ENCODE peak calls at places on chromosome 17, in seven cellular contexts. One of them, this sample, is unnamed.

GRCh38 chr17:2238432-2239169 is 65.0 kb downstream of the SMG6 start:
- DNase-seq in H1: no peak
- DNase-seq in K562: no peak
- DNase-seq in SK-N-SH: no peak
- DNase-seq in GM12878: peak; percentile 86
- DNase-seq in GM12892: peak; percentile 36
- DNase-seq in HepG2: no peak
- DNase-seq in this sample: no peak

GRCh38 chr17:53217311-53217710 is 605.4 kb upstream of the KIF2B start:
- DNase-seq in H1: no peak
- DNase-seq in K562: no peak
- DNase-seq in SK-N-SH: no peak
- DNase-seq in GM12878: no peak
- DNase-seq in GM12892: no peak
- DNase-seq in HepG2: no peak
- DNase-seq in this sample: no peak

GRCh38 chr17:37725601-37726146 is 19.2 kb downstream of the HNF1B start:
- DNase-seq in H1: no peak
- DNase-seq in K562: no peak
- DNase-seq in SK-N-SH: no peak
- DNase-seq in GM12878: no peak
- DNase-seq in GM12892: no peak
- DNase-seq in HepG2: no peak
- DNase-seq in this sample: no peak

GRCh38 chr17:38558751-38559024 is 47.1 kb downstream of the SRCIN1 start:
- DNase-seq in H1: no peak
- DNase-seq in K562: no peak
- DNase-seq in SK-N-SH: no peak
- DNase-seq in GM12878: no peak
- DNase-seq in GM12892: no peak
- DNase-seq in HepG2: no peak
- DNase-seq in this sample: no peak

GRCh38 chr17:20184191-20184590 is 175.0 kb downstream of the SPECC1 start:
- DNase-seq in H1: no peak
- DNase-seq in K562: no peak
- DNase-seq in SK-N-SH: no peak
- DNase-seq in GM12878: no peak
- DNase-seq in GM12892: no peak
- DNase-seq in HepG2: no peak
- DNase-seq in this sample: no peak

GRCh38 chr17:73343168-73343634 is 31.4 kb upstream of the CDC42EP4 start:
- DNase-seq in H1: peak; percentile 81
- DNase-seq in K562: no peak
- DNase-seq in SK-N-SH: peak; percentile 94
- DNase-seq in GM12878: no peak
- DNase-seq in GM12892: no peak
- DNase-seq in HepG2: no peak
- DNase-seq in this sample: no peak

GRCh38 chr17:53628011-53628410 is 194.7 kb upstream of the KIF2B start:
- DNase-seq in H1: no peak
- DNase-seq in K562: no peak
- DNase-seq in SK-N-SH: no peak
- DNase-seq in GM12878: no peak
- DNase-seq in GM12892: no peak
- DNase-seq in HepG2: no peak
- DNase-seq in this sample: no peak

GRCh38 chr17:48722924-48723554 is at the start of gene PRAC2:
- DNase-seq in H1: peak; percentile 77
- DNase-seq in K562: no peak
- DNase-seq in SK-N-SH: no peak
- DNase-seq in GM12878: no peak
- DNase-seq in GM12892: no peak
- DNase-seq in HepG2: no peak
- DNase-seq in this sample: no peak

GRCh38 chr17:17545031-17545820 is 46.3 kb downstream of the PEMT start:
- DNase-seq in H1: no peak
- DNase-seq in K562: no peak
- DNase-seq in SK-N-SH: no peak
- DNase-seq in GM12878: no peak
- DNase-seq in GM12892: no peak
- DNase-seq in HepG2: no peak
- DNase-seq in this sample: no peak

GRCh38 chr17:61313515-61314326 is 85.9 kb upstream of the TBX2 start:
- DNase-seq in H1: no peak
- DNase-seq in K562: no peak
- DNase-seq in SK-N-SH: no peak
- DNase-seq in GM12878: no peak
- DNase-seq in GM12892: no peak
- DNase-seq in HepG2: no peak
- DNase-seq in this sample: no peak

GRCh38 chr17:17485420-17485819 is 8.6 kb downstream of the MED9 start:
- DNase-seq in H1: no peak
- DNase-seq in K562: no peak
- DNase-seq in SK-N-SH: no peak
- DNase-seq in GM12878: no peak
- DNase-seq in GM12892: no peak
- DNase-seq in HepG2: no peak
- DNase-seq in this sample: no peak

GRCh38 chr17:15287533-15288267 is 22.6 kb upstream of the PMP22 start:
- DNase-seq in H1: no peak
- DNase-seq in K562: no peak
- DNase-seq in SK-N-SH: no peak
- DNase-seq in GM12878: no peak
- DNase-seq in GM12892: no peak
- DNase-seq in HepG2: no peak
- DNase-seq in this sample: no peak

DNA sequence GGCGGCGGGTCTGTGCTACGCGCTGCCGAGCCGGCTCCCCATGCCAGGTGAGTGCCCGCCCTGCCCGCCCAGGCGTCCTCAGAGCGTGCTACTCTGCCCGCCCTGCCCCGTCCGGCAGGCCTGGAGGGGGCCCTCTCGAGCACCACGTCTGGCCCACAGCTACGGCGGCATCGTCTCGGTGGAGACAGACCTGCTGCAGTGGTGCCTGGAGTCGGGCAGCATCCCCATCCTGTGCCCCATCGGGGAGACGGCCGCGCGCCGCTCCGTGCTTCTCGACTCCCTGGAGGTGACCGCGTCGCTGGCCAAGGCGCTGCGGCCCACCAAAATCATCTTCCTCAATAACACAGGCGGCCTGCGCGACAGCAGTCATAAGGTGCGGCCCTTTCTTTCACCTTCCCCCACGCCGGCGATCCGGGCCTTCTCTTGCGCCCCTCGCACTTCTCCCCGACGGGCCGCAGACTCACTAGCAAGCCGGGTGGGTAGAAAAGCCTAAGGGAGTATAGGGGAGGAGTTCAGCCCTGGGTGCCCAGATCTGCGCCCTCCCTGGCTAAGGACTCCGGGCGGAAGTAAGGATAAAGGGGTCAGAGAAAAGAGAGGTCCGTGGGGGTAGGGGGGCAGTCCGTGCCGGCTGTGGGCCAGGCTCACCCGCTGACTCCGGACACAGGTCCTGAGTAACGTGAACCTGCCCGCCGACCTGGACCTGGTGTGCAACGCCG is 1.6 kb downstream of the NAGS start:
- DNase-seq in H1: peak; percentile 83
- DNase-seq in K562: no peak
- DNase-seq in SK-N-SH: peak; percentile 77
- DNase-seq in GM12878: no peak
- DNase-seq in GM12892: peak; percentile 40
- DNase-seq in HepG2: no peak
- DNase-seq in this sample: peak; percentile 48
- TF ChIP-seq TAF1 in H1: peak; percentile 53
- TF ChIP-seq TAF1 in K562: no peak
- TF ChIP-seq TAF1 in SK-N-SH: no peak
- TF ChIP-seq TAF1 in GM12878: no peak
- TF ChIP-seq TAF1 in GM12892: no peak
- TF ChIP-seq TAF1 in HepG2: no peak
- TF ChIP-seq TAF1 in this sample: no peak

GRCh38 chr17:10109146-10109545 is 89.3 kb downstream of the GAS7 start:
- DNase-seq in H1: no peak
- DNase-seq in K562: no peak
- DNase-seq in SK-N-SH: no peak
- DNase-seq in GM12878: no peak
- DNase-seq in GM12892: no peak
- DNase-seq in HepG2: no peak
- DNase-seq in this sample: no peak
- TF ChIP-seq TAF1 in H1: no peak
- TF ChIP-seq TAF1 in K562: no peak
- TF ChIP-seq TAF1 in SK-N-SH: no peak
- TF ChIP-seq TAF1 in GM12878: no peak
- TF ChIP-seq TAF1 in GM12892: no peak
- TF ChIP-seq TAF1 in HepG2: no peak
- TF ChIP-seq TAF1 in this sample: no peak

GRCh38 chr17:82237083-82237745 is 8.4 kb downstream of the SLC16A3 start:
- DNase-seq in H1: peak; percentile 57
- DNase-seq in K562: no peak
- DNase-seq in SK-N-SH: no peak
- DNase-seq in GM12878: no peak
- DNase-seq in GM12892: no peak
- DNase-seq in HepG2: no peak
- DNase-seq in this sample: no peak
- TF ChIP-seq TAF1 in H1: no peak
- TF ChIP-seq TAF1 in K562: no peak
- TF ChIP-seq TAF1 in SK-N-SH: no peak
- TF ChIP-seq TAF1 in GM12878: no peak
- TF ChIP-seq TAF1 in GM12892: no peak
- TF ChIP-seq TAF1 in HepG2: no peak
- TF ChIP-seq TAF1 in this sample: no peak

GRCh38 chr17:155576-155975 is 18.2 kb downstream of the SCGB1C2 start:
- DNase-seq in H1: no peak
- DNase-seq in K562: no peak
- DNase-seq in SK-N-SH: no peak
- DNase-seq in GM12878: no peak
- DNase-seq in GM12892: no peak
- DNase-seq in HepG2: no peak
- DNase-seq in this sample: no peak
- TF ChIP-seq TAF1 in H1: no peak
- TF ChIP-seq TAF1 in K562: no peak
- TF ChIP-seq TAF1 in SK-N-SH: no peak
- TF ChIP-seq TAF1 in GM12878: no peak
- TF ChIP-seq TAF1 in GM12892: no peak
- TF ChIP-seq TAF1 in HepG2: no peak
- TF ChIP-seq TAF1 in this sample: no peak

GRCh38 chr17:77450742-77451270 is 310.0 kb downstream of the SEC14L1 start:
- DNase-seq in H1: no peak
- DNase-seq in K562: no peak
- DNase-seq in SK-N-SH: no peak
- DNase-seq in GM12878: no peak
- DNase-seq in GM12892: no peak
- DNase-seq in HepG2: peak; percentile 23
- DNase-seq in this sample: no peak

GRCh38 chr17:77449373-77449907 is 308.7 kb downstream of the SEC14L1 start:
- DNase-seq in H1: peak; percentile 48
- DNase-seq in K562: no peak
- DNase-seq in SK-N-SH: peak; percentile 38
- DNase-seq in GM12878: no peak
- DNase-seq in GM12892: no peak
- DNase-seq in HepG2: no peak
- DNase-seq in this sample: no peak

GRCh38 chr17:77451894-77452852 is 311.4 kb downstream of the SEC14L1 start:
- DNase-seq in H1: peak; percentile 69
- DNase-seq in K562: peak; percentile 45
- DNase-seq in SK-N-SH: peak; percentile 93
- DNase-seq in GM12878: no peak
- DNase-seq in GM12892: no peak
- DNase-seq in HepG2: peak; percentile 75
- DNase-seq in this sample: no peak

GRCh38 chr17:77451271-77451893 is 310.6 kb downstream of the SEC14L1 start:
- DNase-seq in H1: peak; percentile 88
- DNase-seq in K562: peak; percentile 75
- DNase-seq in SK-N-SH: peak; percentile 93
- DNase-seq in GM12878: no peak
- DNase-seq in GM12892: peak; percentile 61
- DNase-seq in HepG2: peak; percentile 96
- DNase-seq in this sample: no peak

DNA sequence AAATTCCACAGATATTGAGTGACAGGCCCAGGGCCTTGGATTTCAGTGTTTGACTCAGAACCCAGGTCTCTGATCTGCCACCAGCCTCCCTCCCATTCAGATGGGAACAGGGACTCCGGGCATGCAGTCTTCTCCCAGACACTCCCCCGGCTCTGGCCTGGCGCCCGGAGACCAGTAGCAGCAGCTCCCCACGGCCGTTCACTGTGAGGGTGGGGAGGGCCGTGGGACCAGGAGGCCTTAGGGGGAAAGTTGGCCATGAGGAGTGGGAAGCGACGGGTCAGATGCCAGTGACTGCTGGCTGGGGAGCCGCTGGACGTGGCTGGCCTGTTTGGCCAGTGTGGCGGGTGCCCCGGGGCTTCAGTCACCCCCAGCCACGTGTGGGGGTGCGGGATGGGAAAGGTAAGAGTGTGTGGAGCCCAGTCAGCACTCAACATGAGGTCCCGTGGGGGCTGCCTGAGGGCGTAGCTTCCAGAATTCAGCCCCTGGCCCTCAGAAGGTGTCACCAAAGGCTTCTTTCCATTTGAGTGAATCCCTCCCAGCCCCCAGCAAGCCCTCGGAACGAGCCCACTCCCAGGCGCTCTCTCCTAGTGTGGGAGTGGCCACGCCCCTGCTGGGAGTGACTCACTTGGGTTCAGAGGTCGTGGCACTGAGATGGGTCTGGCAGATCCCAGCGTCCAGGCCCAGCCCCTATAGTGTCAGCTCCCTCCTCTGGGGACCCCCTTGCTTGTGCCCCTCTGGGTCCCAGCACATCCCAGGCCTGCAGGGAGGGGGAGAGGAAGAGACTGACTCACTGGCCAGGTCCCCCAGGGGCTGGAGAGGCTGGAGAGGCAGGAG is 309.4 kb downstream of the SEC14L1 start:
- DNase-seq in H1: peak; percentile 78
- DNase-seq in K562: peak; percentile 79
- DNase-seq in SK-N-SH: peak; percentile 91
- DNase-seq in GM12878: no peak
- DNase-seq in GM12892: no peak
- DNase-seq in HepG2: peak; percentile 92
- DNase-seq in this sample: no peak
- TF ChIP-seq TAF1 in H1: no peak
- TF ChIP-seq TAF1 in K562: peak; percentile 11
- TF ChIP-seq TAF1 in SK-N-SH: no peak
- TF ChIP-seq TAF1 in GM12878: no peak
- TF ChIP-seq TAF1 in GM12892: no peak
- TF ChIP-seq TAF1 in HepG2: no peak
- TF ChIP-seq TAF1 in this sample: no peak

This sample was measured in GM12891.